ENCODE peak calls at places on chromosome 11, in five cellular contexts. I is tibial nerve, Z is heart right ventricle, T is upper lobe of right lung, S is H1. B is an unnamed sample.
A peak's percentile ranks its signal among the peaks of the same experiment; 100 is the strongest.

GRCh38 chr11:121634889-121635288 is 182.1 kb upstream of the SORL1-AS1 start:
- DNase-seq in S (no peak), T (no peak), I (no peak), Z (no peak), B (no peak)

GRCh38 chr11:125404811-125405481 is 91.1 kb downstream of the FEZ1 start:
- DNase-seq in S (no peak), T (peak; percentile 85), I (peak; percentile 74), Z (peak; percentile 77), B (no peak)

GRCh38 chr11:122062763-122063162 is 53.3 kb downstream of the BLID start:
- DNase-seq in Z (no peak), T (no peak), S (no peak), I (no peak), B (no peak)

GRCh38 chr11:101336155-101336554 is 206.5 kb upstream of the PGR start:
- DNase-seq in T (no peak), Z (no peak), S (no peak), I (no peak), B (no peak)

GRCh38 chr11:113521737-113522517 is 46.7 kb upstream of the DRD2 start:
- DNase-seq in Z (no peak), I (no peak), T (no peak), S (no peak), B (no peak)

GRCh38 chr11:73227571-73228211 is 9.6 kb downstream of the P2RY2 start:
- DNase-seq in Z (no peak), S (no peak), T (peak; percentile 89), I (no peak), B (no peak)

GRCh38 chr11:10975287-10975721 is 117.5 kb upstream of the ZBED5 start:
- DNase-seq in S (no peak), I (no peak), T (no peak), Z (no peak), B (no peak)

GRCh38 chr11:10669258-10670033 is 24.1 kb downstream of the IRAG1 start:
- DNase-seq in Z (no peak), S (no peak), T (no peak), I (no peak), B (no peak)

GRCh38 chr11:123308077-123308476 is 113.0 kb upstream of the CLMP start:
- DNase-seq in T (no peak), I (peak; percentile 8), Z (no peak), S (no peak), B (no peak)

DNA sequence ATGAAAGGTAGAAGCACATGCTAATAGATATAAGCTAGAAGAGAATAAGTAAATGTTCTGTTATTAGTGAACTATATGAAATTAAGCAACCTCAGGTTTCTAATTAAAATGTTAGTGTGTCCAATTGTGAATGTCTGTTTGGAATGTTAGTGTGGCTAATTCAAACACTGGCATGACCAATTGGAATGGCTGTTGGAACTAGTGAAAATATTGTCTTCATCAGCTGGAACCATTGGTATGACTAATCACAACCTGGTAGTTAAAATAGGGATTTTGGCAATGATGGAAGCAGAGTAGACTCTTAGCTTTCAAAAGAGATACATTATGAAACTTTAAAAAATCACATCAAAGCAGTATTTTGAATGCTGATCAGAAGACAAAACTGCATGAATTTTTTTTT is 66.8 kb downstream of the CYB5R2 start:
- DNase-seq in I (no peak), T (no peak), S (no peak), Z (no peak), B (no peak)
- H3K27ac ChIP-seq in I (peak overlapping the region; percentile 5), T (peak overlapping the region; percentile 60), S (no peak overlapping the region), Z (no peak overlapping the region), B (no peak overlapping the region)

DNA sequence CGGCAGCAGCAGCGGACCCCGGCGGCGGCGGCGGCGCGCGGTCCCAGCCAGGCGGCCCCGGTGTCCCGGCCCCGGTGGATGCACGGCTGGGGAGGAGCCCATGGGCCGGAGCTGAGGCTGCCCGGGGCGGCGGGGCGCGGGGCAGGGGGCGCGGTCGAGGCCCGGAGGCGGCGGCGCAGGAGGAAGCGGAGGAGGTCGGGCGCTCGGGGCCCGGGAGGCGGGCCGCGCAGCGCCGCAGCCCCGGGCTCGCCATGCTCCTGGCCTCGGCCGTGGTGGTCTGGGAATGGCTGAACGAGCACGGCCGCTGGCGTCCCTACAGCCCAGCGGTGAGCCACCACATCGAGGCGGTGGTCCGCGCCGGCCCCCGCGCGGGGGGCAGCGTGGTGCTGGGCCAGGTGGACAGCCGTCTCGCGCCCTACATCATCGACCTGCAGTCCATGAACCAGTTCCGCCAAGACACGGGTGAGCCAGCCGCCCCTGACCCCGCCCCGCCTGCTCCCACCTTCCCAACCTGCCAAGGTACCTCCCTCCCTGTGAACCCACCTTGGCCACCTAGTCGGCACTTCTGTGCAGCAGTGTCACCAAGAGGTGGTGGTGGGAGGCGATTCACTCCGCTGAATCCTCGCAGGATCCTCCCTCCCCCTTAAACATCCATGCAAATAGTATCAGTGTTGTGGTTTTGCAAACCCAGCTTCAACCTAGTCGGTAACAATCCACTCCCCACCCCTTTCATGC is 580 bp downstream of the DTX4 start:
- DNase-seq in I (no peak), Z (peak; percentile 27), S (no peak), T (peak; percentile 76), B (no peak)
- H3K27ac ChIP-seq in I (peak overlapping the region; percentile 78), Z (no peak overlapping the region), S (no peak overlapping the region), T (peak overlapping the region; percentile 82), B (no peak overlapping the region)

GRCh38 chr11:87359401-87359800 is 321.7 kb downstream of the TMEM135 start:
- DNase-seq in I (no peak), S (no peak), Z (no peak), T (no peak), B (no peak)
- H3K27ac ChIP-seq in I (no peak overlapping the region), S (no peak overlapping the region), Z (no peak overlapping the region), T (no peak overlapping the region), B (no peak overlapping the region)

DNA sequence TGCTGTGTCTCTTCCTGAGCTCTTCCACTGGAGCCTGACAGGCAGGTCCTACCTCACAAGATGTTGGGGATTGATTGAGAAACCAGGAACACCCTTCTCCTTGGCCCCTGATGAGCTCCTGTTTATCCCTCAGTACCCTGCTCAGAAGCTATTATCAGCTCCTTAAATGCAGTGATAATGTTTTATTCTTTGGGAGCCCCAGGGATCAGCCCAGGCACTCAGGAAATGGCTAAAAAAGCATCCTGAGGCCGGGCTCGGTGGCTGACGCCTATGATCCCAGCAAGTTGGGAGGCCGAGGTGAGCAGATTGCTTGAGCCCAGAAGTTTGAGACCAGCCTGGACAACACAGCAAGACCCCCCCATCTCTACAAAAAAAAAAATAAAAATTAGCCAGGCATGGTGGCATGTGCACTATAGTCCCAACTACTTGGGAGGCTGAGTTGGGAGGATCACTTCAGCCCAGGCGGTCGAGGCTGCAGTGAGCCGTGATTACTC is 4.9 kb upstream of the PHLDA2 start:
- DNase-seq in Z (no peak), I (no peak), T (no peak), S (no peak), B (no peak)
- H3K27ac ChIP-seq in Z (no peak overlapping the region), I (no peak overlapping the region), T (no peak overlapping the region), S (no peak overlapping the region), B (no peak overlapping the region)

DNA sequence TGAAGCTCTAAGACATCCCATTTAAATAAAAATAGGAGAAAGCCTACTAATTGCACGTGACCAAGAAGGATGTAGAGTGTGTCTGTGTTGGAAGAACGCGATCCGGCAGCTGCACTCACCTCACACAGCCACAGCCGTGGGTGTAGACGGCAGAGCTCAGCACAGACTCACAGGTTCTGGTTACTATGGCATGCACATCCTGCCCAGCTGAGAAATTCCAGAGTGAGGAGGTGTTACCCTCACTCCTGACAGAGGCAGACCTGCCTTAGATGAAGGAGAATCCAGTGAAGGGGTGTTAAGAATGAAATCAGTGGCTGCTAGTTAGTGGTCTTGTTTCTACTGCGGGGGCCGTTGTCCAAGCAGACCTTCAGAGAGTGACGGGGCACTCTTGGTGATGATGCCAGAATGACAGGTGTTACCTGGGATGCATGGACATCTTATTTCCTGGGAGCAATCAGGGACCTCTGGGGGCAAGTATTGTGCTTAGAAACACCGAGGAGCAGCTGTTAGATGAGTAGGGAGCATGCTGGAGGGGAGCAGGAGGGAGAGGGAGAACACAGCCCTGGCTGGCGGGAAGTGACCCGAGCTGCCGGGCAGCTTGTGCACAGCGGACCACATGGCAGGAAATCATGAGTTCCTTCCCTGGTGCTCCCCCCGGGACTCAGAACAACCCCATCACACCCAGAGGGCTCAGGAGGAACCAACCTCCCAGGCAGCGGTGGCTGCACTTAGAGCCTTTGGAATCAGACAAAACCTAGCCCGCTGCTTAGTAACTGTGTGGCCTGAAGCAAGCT is 12.3 kb downstream of the KCNJ5 start:
- DNase-seq in T (peak; percentile 73), I (peak; percentile 58), S (no peak), Z (no peak), B (no peak)
- H3K27ac ChIP-seq in T (no peak overlapping the region), I (no peak overlapping the region), S (no peak overlapping the region), Z (no peak overlapping the region), B (no peak overlapping the region)

GRCh38 chr11:65355013-65355775 is 643 bp downstream of the TIGD3 start:
- DNase-seq in Z (peak; percentile 38), S (no peak), T (peak; percentile 76), I (no peak), B (no peak)
- H3K27ac ChIP-seq in Z (no peak overlapping the region), S (no peak overlapping the region), T (no peak overlapping the region), I (peak overlapping the region; percentile 85), B (no peak overlapping the region)

DNA sequence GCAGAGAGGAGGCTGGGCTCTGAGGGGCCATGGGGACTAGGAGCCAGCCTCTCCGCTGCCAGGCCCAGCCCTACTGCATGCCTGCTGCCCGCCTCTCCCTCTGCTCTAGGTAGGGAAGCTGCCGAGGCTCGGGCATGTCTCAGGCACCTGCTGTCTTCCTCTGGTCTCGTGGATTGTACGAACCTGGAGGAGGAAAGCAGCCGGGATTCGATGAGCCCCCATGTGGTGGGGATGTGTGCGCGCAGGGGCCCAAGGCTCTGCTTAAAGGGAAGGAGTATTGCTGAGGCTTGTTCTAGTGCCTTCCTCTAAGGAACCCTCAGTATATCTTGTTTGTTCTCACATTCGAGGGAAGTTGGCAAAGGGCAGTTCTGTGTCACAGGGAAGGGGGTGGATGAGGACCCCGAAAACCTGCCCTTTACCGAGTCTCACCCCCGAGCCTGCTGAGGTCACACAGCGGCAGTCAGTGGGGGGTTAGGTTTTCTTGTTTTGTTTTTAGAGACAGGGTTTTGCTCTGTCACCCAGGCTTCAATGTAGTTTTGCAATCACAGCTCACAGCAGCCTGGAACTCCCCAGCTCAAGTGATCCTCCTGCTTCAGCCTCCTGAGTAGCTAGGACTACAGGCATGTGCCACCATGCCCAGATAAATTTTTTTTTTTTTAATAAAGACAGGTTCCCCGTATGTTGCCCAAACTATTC is 21.3 kb downstream of the DAGLA start:
- DNase-seq in S (no peak), Z (no peak), T (no peak), I (no peak), B (no peak)
- H3K27ac ChIP-seq in S (no peak overlapping the region), Z (no peak overlapping the region), T (peak overlapping the region; percentile 17), I (peak overlapping the region; percentile 74), B (no peak overlapping the region)